ENCODE peak calls at places on chromosomes 16 and 17, in seven cellular contexts. Z is germinal center, L is left colon, W is SK-N-SH, A is T follicular helper cell, V is fibroblast of mammary gland, R is lung. S is an unnamed sample.

GRCh38 chr17:79019631-79020584 is 4.1 kb upstream of the C1QTNF1 start:
- DNase-seq in Z (no peak), L (peak), W (peak), A (peak), V (peak), R (no peak), S (peak)

GRCh38 chr17:30344283-30345088 is 10.6 kb upstream of the TMIGD1 start:
- DNase-seq in Z (no peak), L (peak), W (peak), A (no peak), V (peak), R (peak), S (no peak)

GRCh38 chr17:53626286-53626685 is 196.4 kb upstream of the KIF2B start:
- DNase-seq in Z (no peak), L (no peak), W (no peak), A (no peak), V (peak), R (no peak), S (peak)

GRCh38 chr17:5203178-5203907 is 11.7 kb upstream of the ZNF594 start:
- DNase-seq in Z (no peak), L (no peak), W (no peak), A (no peak), V (peak), R (no peak), S (no peak)

GRCh38 chr17:35726609-35727460 is 4.6 kb upstream of the RASL10B start:
- DNase-seq in Z (no peak), L (no peak), W (no peak), A (no peak), V (peak), R (no peak), S (peak)

GRCh38 chr16:50718061-50718760 is 23.7 kb upstream of the CYLD start:
- DNase-seq in Z (no peak), L (no peak), W (peak), A (no peak), V (peak), R (no peak), S (no peak)

GRCh38 chr17:59521465-59522126 is 43.8 kb upstream of the DHX40 start:
- DNase-seq in Z (peak), L (peak), W (peak), A (peak), V (peak), R (peak), S (peak)

GRCh38 chr16:28951410-28951943 is 740 bp downstream of the NFATC2IP start:
- DNase-seq in Z (no peak), L (peak), W (no peak), A (no peak), V (no peak), R (peak), S (peak)

GRCh38 chr17:39699818-39700147 is at the start of gene ERBB2:
- DNase-seq in Z (no peak), L (peak), W (no peak), A (no peak), V (peak), R (peak), S (peak)

GRCh38 chr16:79656537-79657115 is 56.1 kb upstream of the MAF start:
- DNase-seq in Z (no peak), L (no peak), W (no peak), A (no peak), V (no peak), R (no peak), S (no peak)